ENCODE peak calls at places on chromosome 6, in ten cellular contexts. H, T, G, X, K, W, C, O, A and F are unnamed samples.

GRCh38 chr6:16851044-16851540 is 89.8 kb upstream of the ATXN1 start:
- DNase-seq in H (no peak), T (no peak), G (no peak), X (no peak), K (no peak), W (no peak), C (no peak), O (no peak), A (peak), F (no peak)

GRCh38 chr6:20718705-20719653 is 184.7 kb downstream of the CDKAL1 start:
- DNase-seq in H (no peak), T (no peak), G (no peak), X (no peak), K (no peak), W (no peak), C (no peak), O (no peak), A (no peak), F (no peak)

GRCh38 chr6:167210375-167211295 is 52.9 kb upstream of the GPR31 start:
- DNase-seq in H (peak), T (peak), G (no peak), X (no peak), K (no peak), W (no peak), C (no peak), O (no peak), A (no peak), F (no peak)

GRCh38 chr6:44297063-44298038 is 15.8 kb downstream of the AARS2 start:
- DNase-seq in H (peak), T (peak), G (no peak), X (peak), K (peak), W (no peak), C (no peak), O (no peak), A (peak), F (no peak)

GRCh38 chr6:102984360-102984759 is 1590.9 kb downstream of the GRIK2 start:
- DNase-seq in H (no peak), T (no peak), G (no peak), X (no peak), K (no peak), W (no peak), C (no peak), O (no peak), A (no peak), F (no peak)

GRCh38 chr6:7979831-7980230 is 69.2 kb upstream of the TXNDC5 start:
- DNase-seq in H (no peak), T (no peak), G (no peak), X (no peak), K (no peak), W (no peak), C (no peak), O (no peak), A (peak), F (no peak)

GRCh38 chr6:107353773-107354382 is 105.5 kb downstream of the PDSS2 start:
- DNase-seq in H (no peak), T (no peak), G (no peak), X (no peak), K (no peak), W (no peak), C (no peak), O (no peak), A (no peak), F (no peak)

GRCh38 chr6:100346828-100347227 is 117.9 kb downstream of the SIM1 start:
- DNase-seq in H (no peak), T (no peak), G (no peak), X (no peak), K (no peak), W (no peak), C (no peak), O (no peak), A (no peak), F (no peak)

GRCh38 chr6:89660981-89661380 is 22.4 kb upstream of the LYRM2 start:
- DNase-seq in H (no peak), T (no peak), G (no peak), X (no peak), K (no peak), W (no peak), C (no peak), O (no peak), A (no peak), F (no peak)

GRCh38 chr6:148144917-148145521 is 197.6 kb upstream of the SASH1 start:
- DNase-seq in H (peak), T (peak), G (peak), X (peak), K (peak), W (peak), C (peak), O (peak), A (peak), F (no peak)

GRCh38 chr6:34248727-34249468 is at the start of gene SMIM29:
- DNase-seq in H (peak), T (peak), G (peak), X (peak), K (peak), W (peak), C (no peak), O (peak), A (peak), F (peak)

GRCh38 chr6:36715469-36715868 is 17.8 kb downstream of the RAB44 start:
- DNase-seq in H (no peak), T (no peak), G (no peak), X (no peak), K (peak), W (no peak), C (no peak), O (no peak), A (no peak), F (no peak)

GRCh38 chr6:108719477-108719876 is 128.7 kb upstream of the ARMC2 start:
- DNase-seq in H (no peak), T (no peak), G (no peak), X (no peak), K (no peak), W (no peak), C (no peak), O (no peak), A (no peak), F (no peak)

GRCh38 chr6:71392286-71392685 is 103.7 kb downstream of the OGFRL1 start:
- DNase-seq in H (no peak), T (no peak), G (no peak), X (no peak), K (no peak), W (no peak), C (no peak), O (no peak), A (no peak), F (no peak)

GRCh38 chr6:45350186-45350585 is 22.1 kb downstream of the RUNX2 start:
- DNase-seq in H (no peak), T (no peak), G (no peak), X (no peak), K (no peak), W (no peak), C (no peak), O (no peak), A (no peak), F (no peak)

GRCh38 chr6:168778201-168778600 is 337.2 kb downstream of the SMOC2 start:
- DNase-seq in H (no peak), T (no peak), G (no peak), X (no peak), K (peak), W (peak), C (no peak), O (peak), A (no peak), F (no peak)

GRCh38 chr6:30493643-30494250 is 4.4 kb downstream of the HLA-E start:
- DNase-seq in H (no peak), T (no peak), G (no peak), X (peak), K (no peak), W (no peak), C (no peak), O (no peak), A (peak), F (no peak)

GRCh38 chr6:81054011-81054410 is 698.5 kb downstream of the TENT5A start:
- DNase-seq in H (no peak), T (no peak), G (no peak), X (no peak), K (no peak), W (no peak), C (no peak), O (no peak), A (no peak), F (no peak)

GRCh38 chr6:7341989-7342742 is 29.2 kb upstream of the SSR1 start:
- DNase-seq in H (peak), T (no peak), G (no peak), X (no peak), K (no peak), W (no peak), C (no peak), O (no peak), A (peak), F (no peak)

GRCh38 chr6:110329729-110330436 is 28.3 kb downstream of the METTL24 start:
- DNase-seq in H (no peak), T (no peak), G (no peak), X (no peak), K (no peak), W (no peak), C (no peak), O (no peak), A (peak), F (no peak)

GRCh38 chr6:139713911-139714527 is 339.6 kb upstream of the CITED2 start:
- DNase-seq in H (no peak), T (no peak), G (no peak), X (no peak), K (no peak), W (no peak), C (no peak), O (no peak), A (no peak), F (no peak)

GRCh38 chr6:33995046-33995872 is 150.6 kb downstream of the GRM4 start:
- DNase-seq in H (no peak), T (peak), G (no peak), X (no peak), K (no peak), W (no peak), C (no peak), O (peak), A (peak), F (peak)

GRCh38 chr6:88866856-88867255 is 96.6 kb downstream of the RNGTT start:
- DNase-seq in H (no peak), T (no peak), G (no peak), X (no peak), K (no peak), W (no peak), C (no peak), O (no peak), A (no peak), F (no peak)

GRCh38 chr6:131331873-131332759 is 196.8 kb downstream of the AKAP7 start:
- DNase-seq in H (no peak), T (no peak), G (no peak), X (no peak), K (no peak), W (no peak), C (no peak), O (no peak), A (no peak), F (no peak)

GRCh38 chr6:28880894-28881780 is 42.6 kb downstream of the TRIM27 start:
- DNase-seq in H (peak), T (no peak), G (peak), X (peak), K (peak), W (peak), C (no peak), O (peak), A (peak), F (no peak)

GRCh38 chr6:34273242-34273805 is 24.5 kb upstream of the SMIM29 start:
- DNase-seq in H (peak), T (no peak), G (no peak), X (no peak), K (peak), W (no peak), C (no peak), O (peak), A (no peak), F (no peak)

GRCh38 chr6:53139841-53140413 is 8.7 kb downstream of the GCM1 start:
- DNase-seq in H (no peak), T (no peak), G (no peak), X (no peak), K (no peak), W (no peak), C (no peak), O (no peak), A (no peak), F (no peak)
- H3K27ac ChIP-seq in H (no peak), T (no peak), G (no peak), X (no peak), K (no peak), W (no peak), C (no peak), O (no peak), A (no peak), F (no peak)

DNA sequence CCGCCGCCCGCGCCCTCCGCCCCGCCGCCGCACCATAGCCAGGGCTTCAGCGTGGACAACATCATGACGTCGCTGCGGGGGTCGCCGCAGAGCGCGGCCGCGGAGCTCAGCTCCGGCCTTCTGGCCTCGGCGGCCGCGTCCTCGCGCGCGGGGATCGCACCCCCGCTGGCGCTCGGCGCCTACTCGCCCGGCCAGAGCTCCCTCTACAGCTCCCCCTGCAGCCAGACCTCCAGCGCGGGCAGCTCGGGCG is 1.5 kb downstream of the FOXC1 start:
- DNase-seq in H (peak), T (no peak), G (no peak), X (peak), K (no peak), W (no peak), C (no peak), O (no peak), A (peak), F (no peak)
- TF ChIP-seq CTCF in H (no peak), T (no peak), G (peak), X (peak), K (peak), W (no peak), C (peak), O (no peak), A (no peak), F (peak)

GRCh38 chr6:35378281-35378680 is 35.9 kb downstream of the PPARD start:
- DNase-seq in H (no peak), T (no peak), G (no peak), X (no peak), K (no peak), W (no peak), C (no peak), O (no peak), A (no peak), F (no peak)

GRCh38 chr6:35372633-35373032 is 30.3 kb downstream of the PPARD start:
- DNase-seq in H (no peak), T (no peak), G (no peak), X (no peak), K (no peak), W (no peak), C (no peak), O (no peak), A (no peak), F (no peak)

GRCh38 chr6:35377002-35377401 is 34.6 kb downstream of the PPARD start:
- DNase-seq in H (no peak), T (no peak), G (no peak), X (no peak), K (no peak), W (no peak), C (no peak), O (no peak), A (no peak), F (no peak)

GRCh38 chr6:35371494-35372262 is 29.3 kb downstream of the PPARD start:
- DNase-seq in H (no peak), T (no peak), G (no peak), X (no peak), K (no peak), W (no peak), C (no peak), O (no peak), A (no peak), F (no peak)

GRCh38 chr6:35376282-35376681 is 33.9 kb downstream of the PPARD start:
- DNase-seq in H (no peak), T (no peak), G (no peak), X (no peak), K (no peak), W (no peak), C (no peak), O (no peak), A (no peak), F (no peak)
- H3K4me3 ChIP-seq in H (no peak), T (no peak), G (no peak), X (no peak), K (no peak), W (no peak), C (no peak), O (no peak), A (no peak), F (no peak)

GRCh38 chr6:41000248-41000647 is 38.8 kb downstream of the UNC5CL start:
- DNase-seq in H (no peak), T (no peak), G (no peak), X (no peak), K (no peak), W (no peak), C (no peak), O (no peak), A (no peak), F (no peak)
- H3K27ac ChIP-seq in H (no peak), T (no peak), G (no peak), X (no peak), K (no peak), W (no peak), C (peak), O (no peak), A (no peak), F (no peak)

GRCh38 chr6:136035378-136036070 is 184.0 kb downstream of the PDE7B start:
- DNase-seq in H (no peak), T (no peak), G (no peak), X (no peak), K (no peak), W (no peak), C (no peak), O (no peak), A (no peak), F (no peak)

GRCh38 chr6:136036601-136037000 is 185.1 kb downstream of the PDE7B start:
- DNase-seq in H (no peak), T (no peak), G (no peak), X (no peak), K (no peak), W (no peak), C (no peak), O (no peak), A (no peak), F (no peak)

GRCh38 chr6:136034422-136034821 is 182.9 kb downstream of the PDE7B start:
- DNase-seq in H (no peak), T (no peak), G (no peak), X (peak), K (no peak), W (no peak), C (no peak), O (no peak), A (no peak), F (no peak)

GRCh38 chr6:136037246-136037884 is 185.9 kb downstream of the PDE7B start:
- DNase-seq in H (no peak), T (no peak), G (no peak), X (no peak), K (no peak), W (no peak), C (no peak), O (no peak), A (no peak), F (no peak)

GRCh38 chr6:136036071-136036380 is 184.5 kb downstream of the PDE7B start:
- DNase-seq in H (no peak), T (no peak), G (no peak), X (no peak), K (no peak), W (no peak), C (no peak), O (no peak), A (no peak), F (no peak)
- TF ChIP-seq CTCF in H (no peak), T (no peak), G (no peak), X (no peak), K (no peak), W (no peak), C (no peak), O (no peak), A (no peak), F (no peak)

GRCh38 chr6:13181398-13181797 is 146.9 kb downstream of the TBC1D7 start:
- DNase-seq in H (peak), T (no peak), G (no peak), X (no peak), K (no peak), W (no peak), C (no peak), O (no peak), A (no peak), F (no peak)

GRCh38 chr6:13177617-13178506 is 150.5 kb downstream of the TBC1D7 start:
- DNase-seq in H (no peak), T (no peak), G (no peak), X (no peak), K (no peak), W (no peak), C (no peak), O (no peak), A (no peak), F (no peak)

GRCh38 chr6:13172294-13172693 is 156.0 kb downstream of the TBC1D7 start:
- DNase-seq in H (no peak), T (no peak), G (no peak), X (no peak), K (no peak), W (no peak), C (no peak), O (no peak), A (no peak), F (no peak)

GRCh38 chr6:13175759-13176158 is 152.6 kb downstream of the TBC1D7 start:
- DNase-seq in H (no peak), T (no peak), G (no peak), X (peak), K (no peak), W (no peak), C (no peak), O (no peak), A (no peak), F (no peak)
- H3K4me3 ChIP-seq in H (no peak), T (no peak), G (no peak), X (no peak), K (no peak), W (no peak), C (no peak), O (no peak), A (no peak), F (no peak)